ENCODE peak calls at places on chromosome 22, in four cellular contexts. X is A549, V is GM12878, Z is HCT116. G is an unnamed sample.
A peak's percentile ranks its signal among the peaks of the same experiment; 100 is the strongest.

GRCh38 chr22:24466831-24467249 is 28.3 kb upstream of the UPB1 start:
- DNase-seq in X (no peak), V (no peak), Z (peak; percentile 6), G (peak; percentile 94)

GRCh38 chr22:49202226-49202625 is 625.4 kb downstream of the BRD1 start:
- DNase-seq in X (no peak), V (no peak), Z (no peak), G (no peak)

GRCh38 chr22:31347251-31348008 is 1.3 kb upstream of the PATZ1 start:
- DNase-seq in X (peak; percentile 20), V (no peak), Z (peak; percentile 50), G (peak; percentile 68)

GRCh38 chr22:20018001-20018400 is 1.4 kb upstream of the ARVCF start:
- DNase-seq in X (no peak), V (no peak), Z (no peak), G (no peak)

GRCh38 chr22:17217179-17217578 is 2.1 kb downstream of the ADA2 start:
- DNase-seq in X (no peak), V (no peak), Z (no peak), G (no peak)

GRCh38 chr22:32564170-32565001 is 89.8 kb downstream of the FBXO7 start:
- DNase-seq in X (no peak), V (no peak), Z (no peak), G (no peak)

GRCh38 chr22:38218661-38219331 is 17.0 kb downstream of the MAFF start:
- DNase-seq in X (peak; percentile 59), V (no peak), Z (peak; percentile 75), G (peak; percentile 94)

GRCh38 chr22:40453676-40454075 is 83.3 kb downstream of the SGSM3 start:
- DNase-seq in X (no peak), V (no peak), Z (no peak), G (no peak)

DNA sequence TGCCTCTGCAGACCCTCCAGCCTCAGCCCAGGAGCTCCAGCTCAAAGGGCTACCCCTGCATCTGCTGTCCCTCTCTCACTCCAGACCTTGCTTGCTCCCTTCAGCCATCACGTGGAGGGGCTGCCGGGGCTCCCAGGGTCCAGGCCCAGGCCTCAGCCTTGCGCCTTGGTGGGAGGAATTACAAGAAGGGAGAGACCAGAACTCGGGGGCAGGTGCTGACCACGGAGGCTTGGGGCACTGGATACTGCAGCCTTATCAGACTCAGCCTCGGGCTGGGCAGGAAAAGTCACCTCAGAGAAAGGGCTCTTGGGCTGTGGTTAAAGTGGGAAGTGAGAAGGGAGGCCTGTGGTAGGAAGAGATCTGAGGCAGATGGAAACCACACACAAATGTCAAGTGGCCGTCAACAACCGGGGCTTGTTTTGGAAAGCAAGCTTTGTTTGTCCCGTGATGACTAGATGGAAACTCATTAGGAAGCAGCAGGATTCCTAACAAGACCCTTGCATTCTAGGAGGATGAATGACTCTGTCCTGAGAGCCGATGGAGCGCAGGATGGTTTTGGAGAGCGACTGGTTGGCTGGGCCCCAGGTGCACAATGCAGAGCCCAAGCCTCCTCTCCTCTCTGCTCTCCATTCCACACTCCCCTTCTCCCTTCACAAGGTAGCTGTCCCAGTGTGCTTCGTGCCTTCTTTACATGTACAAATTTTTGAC is 1321.7 kb downstream of the TBC1D22A start:
- DNase-seq in X (no peak), V (peak; percentile 53), Z (no peak), G (no peak)
- H3K4me1 ChIP-seq in X (no peaks in the 10 kb centered on the region), V (peaks cover 20% of the 10 kb centered on the region), Z (no peaks in the 10 kb centered on the region), G (no peaks in the 10 kb centered on the region)

GRCh38 chr22:43435851-43436535 is 24.2 kb downstream of the MPPED1 start:
- DNase-seq in X (no peak), V (no peak), Z (no peak), G (no peak)

GRCh38 chr22:43438666-43439347 is 27.0 kb downstream of the MPPED1 start:
- DNase-seq in X (no peak), V (no peak), Z (no peak), G (no peak)

GRCh38 chr22:43439368-43440102 is 27.7 kb downstream of the MPPED1 start:
- DNase-seq in X (no peak), V (no peak), Z (no peak), G (no peak)

GRCh38 chr22:43436536-43437267 is 24.9 kb downstream of the MPPED1 start:
- DNase-seq in X (no peak), V (no peak), Z (no peak), G (no peak)

GRCh38 chr22:43437871-43438475 is 26.2 kb downstream of the MPPED1 start:
- DNase-seq in X (no peak), V (no peak), Z (no peak), G (no peak)
- TF ChIP-seq MAX in X (no peak), V (no peak), Z (no peak), G (no peak)

GRCh38 chr22:28988455-28988854 is 73.2 kb downstream of the C22orf31 start:
- DNase-seq in X (no peak), V (no peak), Z (no peak), G (no peak)
- H3K4me1 ChIP-seq in X (peaks cover 14% of the 10 kb centered on the region), V (no peaks in the 10 kb centered on the region), Z (peaks cover 4% of the 10 kb centered on the region), G (no peaks in the 10 kb centered on the region)

GRCh38 chr22:46084943-46085830 is 65.1 kb upstream of the PPARA start:
- DNase-seq in X (no peak), V (no peak), Z (no peak), G (peak; percentile 75)

GRCh38 chr22:46087816-46088277 is 62.5 kb upstream of the PPARA start:
- DNase-seq in X (no peak), V (no peak), Z (no peak), G (peak; percentile 85)

GRCh38 chr22:46087336-46087690 is 63.0 kb upstream of the PPARA start:
- DNase-seq in X (no peak), V (no peak), Z (no peak), G (no peak)

GRCh38 chr22:46085831-46086576 is 64.3 kb upstream of the PPARA start:
- DNase-seq in X (peak; percentile 74), V (no peak), Z (peak; percentile 69), G (no peak)

DNA sequence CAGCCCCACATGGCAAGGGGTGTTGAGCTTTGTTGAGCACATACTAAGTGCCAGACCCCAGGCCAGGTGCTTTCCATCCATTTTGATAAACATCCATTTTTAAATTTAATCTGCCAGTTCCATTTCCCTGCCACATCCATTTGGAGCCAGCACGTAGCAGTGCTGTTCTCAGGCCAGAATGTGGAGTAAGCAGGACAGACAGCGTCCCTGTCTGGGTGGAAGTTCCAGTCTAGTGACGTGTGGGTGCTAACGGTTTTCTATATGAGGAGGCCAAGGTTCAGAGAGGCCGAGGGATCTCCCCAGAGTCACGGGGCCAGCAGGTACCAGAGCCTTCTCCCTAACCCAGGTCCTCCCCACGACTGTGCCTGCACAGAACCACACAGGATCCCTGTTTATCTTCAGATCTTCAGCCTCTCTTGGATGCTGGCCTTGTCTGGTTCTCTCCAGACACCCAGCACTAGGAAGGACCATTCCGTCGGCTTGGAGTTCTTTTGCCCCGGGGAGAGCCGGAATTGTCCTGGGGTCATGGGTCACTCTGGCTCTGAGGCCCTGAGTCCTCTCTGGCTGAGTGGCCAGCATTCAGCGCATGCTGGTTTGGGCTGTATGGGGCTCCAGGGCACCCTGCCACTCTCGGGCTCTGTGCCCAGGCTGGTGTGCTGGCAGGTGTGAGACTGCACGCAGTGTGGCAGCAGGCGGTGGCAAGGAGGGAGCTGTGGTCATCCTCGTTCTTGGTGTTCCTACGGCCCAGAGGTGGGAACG is 63.6 kb upstream of the PPARA start:
- DNase-seq in X (no peak), V (no peak), Z (no peak), G (no peak)
- TF ChIP-seq MAX in X (no peak), V (no peak), Z (no peak), G (no peak)

DNA sequence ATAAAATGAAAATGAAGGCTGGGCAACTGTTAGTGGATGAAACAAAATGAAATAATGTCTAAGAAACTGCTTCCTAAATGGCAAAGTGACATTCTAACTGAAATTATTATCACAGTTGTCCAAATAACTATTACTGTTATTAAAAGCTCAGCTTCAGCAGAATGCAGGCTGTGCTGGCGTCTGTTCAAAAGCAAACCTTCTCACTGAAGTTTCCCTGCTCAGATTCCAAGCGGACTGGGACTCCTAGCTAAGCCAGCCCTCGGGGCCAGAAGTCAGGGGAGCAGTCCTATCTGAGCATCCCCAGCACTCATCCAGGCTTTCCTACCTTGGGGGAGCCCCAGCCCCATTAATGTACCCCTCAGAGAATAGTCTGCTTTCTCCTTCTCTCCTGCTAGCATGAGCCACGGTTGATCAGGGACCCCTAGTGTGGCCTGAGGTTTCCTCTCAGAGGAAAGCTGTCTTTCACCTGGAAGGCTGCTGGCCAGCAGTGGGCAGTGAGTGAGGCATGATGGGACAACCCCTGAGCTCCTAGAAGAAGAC is 1167.3 kb downstream of the TBC1D22A start:
- DNase-seq in X (no peak), V (no peak), Z (no peak), G (no peak)
- H3K4me1 ChIP-seq in X (no peaks in the 10 kb centered on the region), V (peaks cover 7% of the 10 kb centered on the region), Z (no peaks in the 10 kb centered on the region), G (no peaks in the 10 kb centered on the region)

GRCh38 chr22:23071163-23072034 is 1.1 kb downstream of the GNAZ start:
- DNase-seq in X (no peak), V (no peak), Z (no peak), G (no peak)
- TF ChIP-seq MAX in X (no peak), V (no peak), Z (no peak), G (no peak)

DNA sequence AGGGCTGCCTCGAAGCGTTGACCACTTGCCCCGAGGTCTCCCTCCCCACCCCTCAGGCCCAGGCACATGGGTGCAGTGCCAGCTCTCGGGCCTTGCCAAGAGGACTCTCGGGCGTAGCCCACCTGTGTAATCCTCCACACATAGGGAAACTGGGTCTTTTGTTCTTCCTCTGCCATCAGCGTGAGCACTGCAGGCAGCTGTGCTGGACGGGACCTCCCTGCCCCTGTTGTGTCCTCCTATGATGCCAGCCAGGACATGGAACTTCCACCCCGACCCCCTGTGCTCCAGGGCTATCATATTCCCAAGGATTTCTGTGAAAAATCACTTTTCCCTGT is 66.4 kb downstream of the PARVB start:
- DNase-seq in X (no peak), V (no peak), Z (no peak), G (no peak)
- H3K4me1 ChIP-seq in X (peaks cover 6% of the 10 kb centered on the region), V (no peaks in the 10 kb centered on the region), Z (no peaks in the 10 kb centered on the region), G (peaks cover 3% of the 10 kb centered on the region)

GRCh38 chr22:41660416-41660815 is 28.3 kb downstream of the SNU13 start:
- DNase-seq in X (no peak), V (no peak), Z (no peak), G (no peak)
- TF ChIP-seq MAX in X (no peak), V (no peak), Z (no peak), G (no peak)